ENCODE peak calls at places on chromosomes 6 and 20, in nine cellular contexts. G is prostate gland, H is stomach, C is GM12878, I is H1, Q is SK-N-SH, F is breast epithelium, U is suprapubic skin, J is HCT116. N is an unnamed sample. For H3K4me1, the result is how much of the 10 kb centered on the place peaks cover.

GRCh38 chr6:161948462-161948861 is 674.6 kb upstream of the AGPAT4 start:
- DNase-seq in G (no peak), H (no peak), C (no peak), I (no peak), Q (no peak), F (no peak), U (no peak), J (no peak), N (no peak)

GRCh38 chr20:35575958-35576357 is 34.1 kb downstream of the ERGIC3 start:
- DNase-seq in G (no peak), H (peak), C (no peak), I (no peak), Q (no peak), F (no peak), U (no peak), J (no peak), N (no peak)

GRCh38 chr6:11854418-11855165 is 76.0 kb upstream of the ADTRP start:
- DNase-seq in G (no peak), H (no peak), C (no peak), I (no peak), Q (no peak), F (no peak), U (no peak), J (no peak), N (no peak)

GRCh38 chr6:5787054-5787720 is 219.5 kb downstream of the NRN1 start:
- DNase-seq in G (no peak), H (no peak), C (no peak), I (no peak), Q (no peak), F (no peak), U (no peak), J (no peak), N (no peak)

GRCh38 chr6:5082487-5083306 is 2.4 kb upstream of the PPP1R3G start:
- DNase-seq in G (no peak), H (no peak), C (no peak), I (no peak), Q (peak), F (no peak), U (peak), J (peak), N (peak)

GRCh38 chr20:2742934-2743559 is 50.5 kb downstream of the EBF4 start:
- DNase-seq in G (no peak), H (peak), C (no peak), I (peak), Q (peak), F (no peak), U (no peak), J (peak), N (peak)

GRCh38 chr6:142883011-142883410 is 62.0 kb downstream of the HIVEP2 start:
- DNase-seq in G (no peak), H (no peak), C (no peak), I (no peak), Q (no peak), F (no peak), U (no peak), J (no peak), N (no peak)

GRCh38 chr6:33816911-33817310 is 13.1 kb upstream of the MLN start:
- DNase-seq in G (no peak), H (no peak), C (no peak), I (no peak), Q (no peak), F (no peak), U (no peak), J (no peak), N (no peak)

GRCh38 chr6:44075137-44076015 is 51.9 kb downstream of the MRPL14 start:
- DNase-seq in G (no peak), H (no peak), C (no peak), I (no peak), Q (no peak), F (no peak), U (peak), J (no peak), N (no peak)

GRCh38 chr6:111761783-111762312 is 111.4 kb downstream of the FYN start:
- DNase-seq in G (no peak), H (no peak), C (no peak), I (no peak), Q (no peak), F (no peak), U (no peak), J (no peak), N (no peak)

DNA sequence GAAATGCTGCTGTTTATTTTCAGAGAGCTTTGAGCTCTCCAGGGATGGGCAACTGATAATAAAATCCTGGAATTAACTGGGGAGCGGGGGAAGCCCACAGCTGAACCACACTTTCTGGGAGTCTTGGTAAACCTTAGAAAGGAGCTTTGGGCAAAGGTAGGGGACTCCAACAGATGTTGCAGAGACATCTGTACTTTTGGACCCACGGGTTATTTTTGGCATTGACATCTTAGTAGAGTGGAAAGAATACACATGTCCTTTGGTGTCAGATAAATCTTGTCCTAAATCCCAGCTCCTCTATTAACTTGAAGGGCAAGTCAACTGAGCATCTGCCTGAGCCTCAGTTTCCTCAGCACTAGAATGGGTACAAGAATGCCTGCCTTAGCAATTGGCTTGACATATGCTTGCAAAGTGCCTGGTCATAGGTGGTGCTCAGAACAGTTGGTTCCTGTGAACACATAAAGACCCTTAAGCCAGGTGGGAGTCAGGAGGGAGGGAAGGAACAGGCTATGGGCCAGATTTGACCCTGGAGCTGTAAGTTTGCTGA is 5.8 kb downstream of the SLC22A3 start:
- DNase-seq in G (no peak), H (no peak), C (no peak), I (no peak), Q (no peak), F (no peak), U (no peak), J (no peak), N (no peak)
- H3K4me1 ChIP-seq in G (under half), H (under half), C (under half), I (under half), Q (under half), F (under half), U (under half), J (under half), N (under half)

GRCh38 chr20:63497138-63497945 is 1.5 kb downstream of the EEF1A2 start:
- DNase-seq in G (no peak), H (no peak), C (no peak), I (peak), Q (peak), F (no peak), U (peak), J (no peak), N (no peak)

GRCh38 chr20:63497946-63498935 is 642 bp downstream of the EEF1A2 start:
- DNase-seq in G (no peak), H (peak), C (no peak), I (peak), Q (peak), F (no peak), U (peak), J (no peak), N (no peak)

GRCh38 chr20:63500151-63500901 is 1.4 kb upstream of the EEF1A2 start:
- DNase-seq in G (no peak), H (no peak), C (no peak), I (peak), Q (no peak), F (no peak), U (no peak), J (no peak), N (no peak)

GRCh38 chr20:63499333-63499969 is 568 bp upstream of the EEF1A2 start:
- DNase-seq in G (no peak), H (no peak), C (no peak), I (peak), Q (peak), F (no peak), U (peak), J (no peak), N (no peak)

DNA sequence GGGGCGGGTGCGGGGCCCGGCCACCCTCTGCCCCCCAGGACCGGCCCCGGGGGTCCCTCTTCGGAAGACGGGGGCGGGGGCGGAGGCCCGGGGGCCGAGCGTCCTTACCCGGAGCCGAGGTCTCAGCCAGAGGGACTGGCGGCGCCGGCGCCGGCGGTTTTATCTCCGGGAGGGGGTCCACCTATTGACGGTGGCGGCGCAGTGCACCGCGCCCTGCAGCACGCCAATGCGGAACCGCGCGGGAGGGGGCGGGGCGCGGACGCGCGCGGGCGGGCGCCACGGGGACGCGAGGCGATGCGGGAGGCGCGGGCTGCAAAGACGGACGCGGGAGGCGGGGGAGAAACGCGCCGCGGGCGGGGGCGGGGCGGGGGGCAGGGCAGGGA is at the start of gene EEF1A2:
- DNase-seq in G (no peak), H (peak), C (no peak), I (peak), Q (peak), F (no peak), U (no peak), J (no peak), N (no peak)
- TF ChIP-seq POLR2AphosphoS5 in G (no peak), H (no peak), C (no peak), I (no peak), Q (no peak), F (no peak), U (no peak), J (peak), N (no peak)

GRCh38 chr20:44526129-44526528 is 4.3 kb upstream of the SERINC3 start:
- DNase-seq in G (no peak), H (no peak), C (no peak), I (no peak), Q (no peak), F (no peak), U (no peak), J (peak), N (no peak)

GRCh38 chr20:44517454-44517853 is 4.4 kb downstream of the SERINC3 start:
- DNase-seq in G (no peak), H (no peak), C (no peak), I (no peak), Q (no peak), F (no peak), U (no peak), J (no peak), N (no peak)

GRCh38 chr20:44522841-44523240 is 971 bp upstream of the SERINC3 start:
- DNase-seq in G (no peak), H (no peak), C (no peak), I (no peak), Q (no peak), F (no peak), U (no peak), J (no peak), N (no peak)

GRCh38 chr20:44523746-44524145 is 1.9 kb upstream of the SERINC3 start:
- DNase-seq in G (no peak), H (no peak), C (no peak), I (no peak), Q (no peak), F (no peak), U (no peak), J (no peak), N (no peak)

DNA sequence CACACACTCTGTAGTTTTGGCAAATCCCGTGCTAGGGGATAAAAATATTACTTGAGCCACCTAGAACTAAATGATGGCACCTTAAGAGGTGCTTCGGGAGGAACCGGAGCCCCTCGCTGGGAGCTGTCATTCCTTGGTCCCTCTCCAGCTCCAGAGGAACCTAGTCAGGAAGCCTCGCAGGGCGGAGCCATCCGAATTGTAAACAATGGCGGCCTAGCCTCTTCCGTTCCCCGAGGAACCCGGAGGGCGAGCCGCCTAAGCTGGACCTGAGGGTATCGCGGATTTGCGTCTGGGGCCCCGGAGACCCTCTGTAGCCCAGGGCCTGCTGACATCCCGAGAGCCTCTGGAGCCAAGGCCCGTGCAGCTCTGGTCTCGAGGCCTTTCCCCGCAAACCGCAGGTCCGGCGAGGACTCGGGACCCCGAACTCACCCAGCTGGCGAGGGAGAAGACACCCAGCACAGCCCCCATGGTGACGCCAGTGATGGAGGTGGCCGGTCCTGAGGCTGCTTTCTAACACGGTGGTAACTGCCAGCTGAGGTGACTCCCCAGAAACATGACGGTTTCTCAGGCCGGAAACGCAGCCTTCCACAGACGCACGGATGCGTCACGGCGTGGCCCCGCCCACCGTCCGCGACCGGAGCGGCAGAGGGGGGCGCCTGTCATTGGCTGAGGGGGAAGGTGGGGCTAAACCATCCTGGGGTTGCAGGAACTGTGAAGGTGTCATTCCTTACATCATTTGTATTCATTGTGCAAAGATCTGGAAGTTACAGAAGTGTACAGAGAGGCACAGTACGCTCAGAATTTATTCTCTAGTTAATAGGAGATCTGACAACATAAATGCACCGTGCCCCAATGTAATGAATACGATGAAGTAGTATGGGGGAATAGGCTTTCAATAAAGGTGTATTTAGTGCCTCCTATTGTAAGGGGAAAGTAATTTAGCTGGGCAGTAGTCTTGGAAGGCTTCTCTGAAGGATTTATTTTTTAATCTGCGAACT is at the start of gene SERINC3:
- DNase-seq in G (peak), H (peak), C (peak), I (peak), Q (peak), F (peak), U (peak), J (peak), N (peak)
- H3K4me1 ChIP-seq in G (under half), H (half or more), C (under half), I (under half), Q (under half), F (under half), U (half or more), J (under half), N (half or more)

DNA sequence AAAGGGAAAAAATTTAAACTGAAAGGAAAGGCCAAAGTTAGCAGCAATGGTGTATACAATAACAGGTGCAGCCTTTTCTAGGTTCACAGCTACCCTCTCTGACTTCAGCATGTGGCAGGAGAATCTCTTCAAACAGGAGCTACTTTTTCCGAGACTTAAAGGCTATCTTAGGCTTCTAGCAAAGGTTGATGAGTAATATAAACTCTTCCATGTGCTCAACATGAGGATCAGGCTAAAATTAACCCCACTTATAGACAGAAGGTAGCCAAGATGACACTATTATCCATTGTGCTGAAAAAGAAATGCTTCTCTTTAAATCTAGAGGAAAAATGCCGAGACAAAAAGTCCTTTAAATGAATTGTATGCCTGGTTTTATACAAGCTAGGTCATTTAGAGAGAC is 216.6 kb upstream of the CITED2 start:
- DNase-seq in G (no peak), H (no peak), C (no peak), I (no peak), Q (no peak), F (no peak), U (no peak), J (no peak), N (no peak)
- TF ChIP-seq POLR2AphosphoS5 in G (no peak), H (no peak), C (no peak), I (no peak), Q (no peak), F (no peak), U (no peak), J (no peak), N (no peak)

DNA sequence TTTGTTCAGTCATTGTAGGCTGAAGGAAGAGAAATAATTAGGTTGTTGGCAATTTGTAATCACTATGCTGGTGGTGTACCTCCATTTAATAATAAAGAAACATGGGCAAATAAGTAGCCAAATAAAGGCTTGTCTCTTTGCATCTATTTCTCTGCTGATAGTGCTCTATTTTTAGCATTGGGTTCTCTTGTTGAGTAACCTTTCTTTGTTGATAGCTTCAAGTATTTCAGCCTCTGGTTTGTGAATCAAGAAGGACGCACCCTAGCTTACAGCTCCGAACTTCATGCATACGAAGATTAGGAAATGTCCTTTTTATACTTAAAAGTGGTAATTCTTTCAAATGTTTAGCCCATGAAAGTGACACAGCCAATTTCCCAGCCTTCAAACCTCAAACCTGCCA is 2.6 kb downstream of the PPP1R14C start:
- DNase-seq in G (no peak), H (no peak), C (no peak), I (no peak), Q (no peak), F (no peak), U (no peak), J (no peak), N (no peak)
- H3K4me1 ChIP-seq in G (under half), H (under half), C (under half), I (under half), Q (under half), F (under half), U (under half), J (under half), N (under half)

GRCh38 chr6:28353356-28353755 is 3.6 kb downstream of the ZKSCAN3 start:
- DNase-seq in G (no peak), H (no peak), C (no peak), I (no peak), Q (no peak), F (no peak), U (no peak), J (no peak), N (no peak)

GRCh38 chr6:28356666-28357020 is 6.9 kb downstream of the ZKSCAN3 start:
- DNase-seq in G (no peak), H (no peak), C (no peak), I (no peak), Q (no peak), F (no peak), U (no peak), J (no peak), N (no peak)

GRCh38 chr6:28354688-28355554 is 5.2 kb downstream of the ZKSCAN3 start:
- DNase-seq in G (no peak), H (no peak), C (no peak), I (no peak), Q (no peak), F (no peak), U (no peak), J (no peak), N (no peak)

GRCh38 chr6:28355743-28356665 is 6.3 kb downstream of the ZKSCAN3 start:
- DNase-seq in G (peak), H (peak), C (peak), I (peak), Q (peak), F (peak), U (peak), J (peak), N (no peak)

GRCh38 chr6:28353981-28354676 is 4.4 kb downstream of the ZKSCAN3 start:
- DNase-seq in G (no peak), H (peak), C (no peak), I (no peak), Q (no peak), F (peak), U (no peak), J (peak), N (no peak)
- TF ChIP-seq POLR2AphosphoS5 in G (peak), H (peak), C (no peak), I (no peak), Q (no peak), F (no peak), U (no peak), J (peak), N (peak)

GRCh38 chr6:46997646-46998045 is 44.5 kb downstream of the ADGRF1 start:
- DNase-seq in G (no peak), H (no peak), C (no peak), I (no peak), Q (no peak), F (no peak), U (no peak), J (no peak), N (no peak)
- H3K4me1 ChIP-seq in G (under half), H (under half), C (under half), I (under half), Q (under half), F (under half), U (under half), J (half or more), N (under half)

GRCh38 chr20:10925767-10926166 is 252.0 kb upstream of the JAG1 start:
- DNase-seq in G (no peak), H (no peak), C (no peak), I (no peak), Q (no peak), F (no peak), U (no peak), J (no peak), N (no peak)

GRCh38 chr20:10924628-10925266 is 250.9 kb upstream of the JAG1 start:
- DNase-seq in G (no peak), H (no peak), C (no peak), I (no peak), Q (no peak), F (no peak), U (no peak), J (no peak), N (no peak)

GRCh38 chr20:10929023-10929422 is 255.2 kb upstream of the JAG1 start:
- DNase-seq in G (peak), H (no peak), C (no peak), I (no peak), Q (no peak), F (no peak), U (no peak), J (no peak), N (no peak)

GRCh38 chr20:10927936-10928860 is 254.4 kb upstream of the JAG1 start:
- DNase-seq in G (no peak), H (no peak), C (no peak), I (no peak), Q (no peak), F (no peak), U (no peak), J (no peak), N (no peak)

GRCh38 chr20:10927011-10927583 is 253.3 kb upstream of the JAG1 start:
- DNase-seq in G (no peak), H (no peak), C (no peak), I (no peak), Q (no peak), F (no peak), U (no peak), J (no peak), N (no peak)
- TF ChIP-seq POLR2AphosphoS5 in G (no peak), H (no peak), C (no peak), I (no peak), Q (no peak), F (no peak), U (no peak), J (no peak), N (no peak)

N was measured in vagina.